ENCODE peak calls at places on chromosomes 11 and 22, in six cellular contexts. One of them, this sample, is unnamed.

GRCh38 chr22:17303840-17304779 is 65.2 kb upstream of the CECR2 start:
- DNase-seq in neural crest cell: no peak
- DNase-seq in AG04450: no peak
- DNase-seq in GM20000: peak; percentile 71
- DNase-seq in A549: no peak
- DNase-seq in neural progenitor cell: no peak
- DNase-seq in this sample: peak; percentile 84

GRCh38 chr11:36089920-36090319 is 146.1 kb downstream of the LDLRAD3 start:
- DNase-seq in neural progenitor cell: no peak
- DNase-seq in AG04450: no peak
- DNase-seq in A549: no peak
- DNase-seq in neural crest cell: no peak
- DNase-seq in GM20000: no peak
- DNase-seq in this sample: no peak

GRCh38 chr11:35598254-35599125 is 19.8 kb upstream of the FJX1 start:
- DNase-seq in A549: peak; percentile 41
- DNase-seq in AG04450: no peak
- DNase-seq in neural progenitor cell: no peak
- DNase-seq in neural crest cell: no peak
- DNase-seq in GM20000: peak; percentile 31
- DNase-seq in this sample: peak; percentile 31

GRCh38 chr22:26835929-26836528 is 178.6 kb downstream of the MIAT start:
- DNase-seq in A549: peak; percentile 51
- DNase-seq in GM20000: peak; percentile 62
- DNase-seq in AG04450: no peak
- DNase-seq in neural progenitor cell: peak; percentile 94
- DNase-seq in neural crest cell: peak; percentile 59
- DNase-seq in this sample: peak; percentile 55

GRCh38 chr11:88307749-88308425 is 29.6 kb downstream of the CTSC start:
- DNase-seq in A549: no peak
- DNase-seq in GM20000: no peak
- DNase-seq in neural crest cell: no peak
- DNase-seq in neural progenitor cell: peak; percentile 30
- DNase-seq in AG04450: no peak
- DNase-seq in this sample: peak; percentile 22

GRCh38 chr22:27730649-27731433 is 70.7 kb downstream of the MN1 start:
- DNase-seq in neural progenitor cell: peak; percentile 53
- DNase-seq in GM20000: no peak
- DNase-seq in neural crest cell: no peak
- DNase-seq in AG04450: no peak
- DNase-seq in A549: no peak
- DNase-seq in this sample: no peak

GRCh38 chr22:45476814-45477213 is 25.9 kb upstream of the FBLN1 start:
- DNase-seq in neural crest cell: no peak
- DNase-seq in A549: no peak
- DNase-seq in AG04450: no peak
- DNase-seq in neural progenitor cell: no peak
- DNase-seq in GM20000: no peak
- DNase-seq in this sample: no peak

GRCh38 chr11:14218728-14219127 is 140.3 kb downstream of the RRAS2 start:
- DNase-seq in A549: no peak
- DNase-seq in GM20000: no peak
- DNase-seq in AG04450: no peak
- DNase-seq in neural progenitor cell: no peak
- DNase-seq in neural crest cell: no peak
- DNase-seq in this sample: no peak

GRCh38 chr11:19864141-19865120 is 151.8 kb downstream of the NAV2 start:
- DNase-seq in neural crest cell: no peak
- DNase-seq in A549: no peak
- DNase-seq in AG04450: no peak
- DNase-seq in GM20000: no peak
- DNase-seq in neural progenitor cell: peak; percentile 27
- DNase-seq in this sample: no peak

GRCh38 chr22:32994046-32994827 is 63.9 kb downstream of the SYN3 start:
- DNase-seq in neural crest cell: peak; percentile 60
- DNase-seq in neural progenitor cell: peak; percentile 64
- DNase-seq in GM20000: no peak
- DNase-seq in A549: no peak
- DNase-seq in AG04450: no peak
- DNase-seq in this sample: no peak

GRCh38 chr22:48940266-48940987 is 887.2 kb downstream of the BRD1 start:
- DNase-seq in neural crest cell: no peak
- DNase-seq in neural progenitor cell: no peak
- DNase-seq in A549: no peak
- DNase-seq in GM20000: no peak
- DNase-seq in AG04450: no peak
- DNase-seq in this sample: no peak

GRCh38 chr22:27597703-27598444 is 203.7 kb downstream of the MN1 start:
- DNase-seq in A549: peak; percentile 38
- DNase-seq in GM20000: no peak
- DNase-seq in neural crest cell: no peak
- DNase-seq in neural progenitor cell: no peak
- DNase-seq in AG04450: no peak
- DNase-seq in this sample: no peak

GRCh38 chr11:111557425-111558111 is 17.0 kb downstream of the LAYN start:
- DNase-seq in A549: peak; percentile 53
- DNase-seq in neural crest cell: no peak
- DNase-seq in neural progenitor cell: no peak
- DNase-seq in AG04450: peak; percentile 95
- DNase-seq in GM20000: no peak
- DNase-seq in this sample: no peak

GRCh38 chr11:332651-333480 is 12.2 kb upstream of the IFITM3 start:
- DNase-seq in neural crest cell: no peak
- DNase-seq in GM20000: no peak
- DNase-seq in AG04450: no peak
- DNase-seq in A549: no peak
- DNase-seq in neural progenitor cell: no peak
- DNase-seq in this sample: no peak

GRCh38 chr11:45144126-45145082 is 2.0 kb upstream of the PRDM11 start:
- DNase-seq in neural progenitor cell: no peak
- DNase-seq in AG04450: no peak
- DNase-seq in A549: no peak
- DNase-seq in neural crest cell: no peak
- DNase-seq in GM20000: no peak
- DNase-seq in this sample: no peak

GRCh38 chr11:61686469-61686868 is 6.3 kb downstream of the DAGLA start:
- DNase-seq in GM20000: no peak
- DNase-seq in neural crest cell: no peak
- DNase-seq in A549: no peak
- DNase-seq in neural progenitor cell: no peak
- DNase-seq in AG04450: no peak
- DNase-seq in this sample: no peak

GRCh38 chr11:67468509-67468834 is 579 bp downstream of the TMEM134 start:
- DNase-seq in neural crest cell: no peak
- DNase-seq in GM20000: no peak
- DNase-seq in AG04450: no peak
- DNase-seq in neural progenitor cell: peak; percentile 57
- DNase-seq in A549: no peak
- DNase-seq in this sample: no peak

GRCh38 chr11:11265994-11266606 is 87.0 kb downstream of the CSNK2A3 start:
- DNase-seq in AG04450: no peak
- DNase-seq in A549: peak; percentile 39
- DNase-seq in neural progenitor cell: peak; percentile 69
- DNase-seq in GM20000: peak; percentile 81
- DNase-seq in neural crest cell: peak; percentile 51
- DNase-seq in this sample: peak; percentile 85

GRCh38 chr11:13135385-13136271 is 126.5 kb downstream of the RASSF10 start:
- DNase-seq in GM20000: no peak
- DNase-seq in AG04450: no peak
- DNase-seq in neural crest cell: peak; percentile 28
- DNase-seq in neural progenitor cell: peak; percentile 69
- DNase-seq in A549: peak; percentile 24
- DNase-seq in this sample: no peak

GRCh38 chr22:27749597-27750225 is 51.8 kb downstream of the MN1 start:
- DNase-seq in neural crest cell: no peak
- DNase-seq in AG04450: no peak
- DNase-seq in neural progenitor cell: peak; percentile 69
- DNase-seq in GM20000: no peak
- DNase-seq in A549: no peak
- DNase-seq in this sample: no peak

GRCh38 chr11:72703281-72704008 is 29.2 kb upstream of the PDE2A start:
- DNase-seq in A549: no peak
- DNase-seq in AG04450: no peak
- DNase-seq in neural progenitor cell: peak; percentile 67
- DNase-seq in neural crest cell: no peak
- DNase-seq in GM20000: no peak
- DNase-seq in this sample: no peak

GRCh38 chr22:24550028-24550901 is 4.7 kb downstream of the GUCD1 start:
- DNase-seq in AG04450: no peak
- DNase-seq in neural progenitor cell: no peak
- DNase-seq in neural crest cell: no peak
- DNase-seq in GM20000: no peak
- DNase-seq in A549: peak; percentile 65
- DNase-seq in this sample: no peak

GRCh38 chr22:33005476-33005875 is 52.7 kb downstream of the SYN3 start:
- DNase-seq in AG04450: no peak
- DNase-seq in neural progenitor cell: no peak
- DNase-seq in GM20000: no peak
- DNase-seq in neural crest cell: no peak
- DNase-seq in A549: no peak
- DNase-seq in this sample: no peak

GRCh38 chr11:44859528-44859925 is 91.2 kb downstream of the TP53I11 start:
- DNase-seq in GM20000: no peak
- DNase-seq in A549: no peak
- DNase-seq in AG04450: no peak
- DNase-seq in neural crest cell: no peak
- DNase-seq in neural progenitor cell: no peak
- DNase-seq in this sample: no peak

GRCh38 chr22:43171019-43171491 is 15.9 kb downstream of the TTLL12 start:
- DNase-seq in GM20000: no peak
- DNase-seq in A549: no peak
- DNase-seq in neural progenitor cell: no peak
- DNase-seq in AG04450: no peak
- DNase-seq in neural crest cell: no peak
- DNase-seq in this sample: no peak

GRCh38 chr11:28566643-28567042 is 458.5 kb downstream of the METTL15 start:
- DNase-seq in AG04450: peak; percentile 92
- DNase-seq in A549: peak; percentile 97
- DNase-seq in neural progenitor cell: peak; percentile 85
- DNase-seq in GM20000: no peak
- DNase-seq in neural crest cell: peak; percentile 20
- DNase-seq in this sample: no peak

GRCh38 chr11:113023228-113023627 is 62.0 kb downstream of the NCAM1 start:
- DNase-seq in neural crest cell: no peak
- DNase-seq in A549: no peak
- DNase-seq in GM20000: no peak
- DNase-seq in neural progenitor cell: no peak
- DNase-seq in AG04450: no peak
- DNase-seq in this sample: no peak

GRCh38 chr11:108774037-108774436 is 109.2 kb downstream of the DDX10 start:
- DNase-seq in GM20000: no peak
- DNase-seq in A549: no peak
- DNase-seq in AG04450: no peak
- DNase-seq in neural crest cell: no peak
- DNase-seq in neural progenitor cell: no peak
- DNase-seq in this sample: no peak

GRCh38 chr11:132941024-132941646 is 591.2 kb downstream of the OPCML start:
- DNase-seq in neural progenitor cell: peak; percentile 45
- DNase-seq in neural crest cell: peak; percentile 30
- DNase-seq in AG04450: peak; percentile 15
- DNase-seq in GM20000: peak; percentile 34
- DNase-seq in A549: no peak
- DNase-seq in this sample: peak; percentile 38

GRCh38 chr11:132943325-132943736 is 589.0 kb downstream of the OPCML start:
- DNase-seq in AG04450: no peak
- DNase-seq in GM20000: no peak
- DNase-seq in A549: no peak
- DNase-seq in neural crest cell: peak; percentile 20
- DNase-seq in neural progenitor cell: no peak
- DNase-seq in this sample: no peak

GRCh38 chr11:132943737-132944556 is 588.4 kb downstream of the OPCML start:
- DNase-seq in neural crest cell: peak; percentile 23
- DNase-seq in AG04450: no peak
- DNase-seq in neural progenitor cell: peak; percentile 72
- DNase-seq in A549: no peak
- DNase-seq in GM20000: no peak
- DNase-seq in this sample: no peak

GRCh38 chr11:132941761-132942160 is 590.5 kb downstream of the OPCML start:
- DNase-seq in neural crest cell: no peak
- DNase-seq in AG04450: no peak
- DNase-seq in GM20000: no peak
- DNase-seq in neural progenitor cell: no peak
- DNase-seq in A549: no peak
- DNase-seq in this sample: no peak

GRCh38 chr11:132942611-132943324 is 589.5 kb downstream of the OPCML start:
- DNase-seq in AG04450: no peak
- DNase-seq in A549: no peak
- DNase-seq in GM20000: no peak
- DNase-seq in neural crest cell: peak; percentile 23
- DNase-seq in neural progenitor cell: peak; percentile 57
- DNase-seq in this sample: no peak
- TF ChIP-seq CTCF in AG04450: peak; percentile 5
- TF ChIP-seq CTCF in A549: no peak
- TF ChIP-seq CTCF in GM20000: no peak
- TF ChIP-seq CTCF in neural crest cell: peak; percentile 44
- TF ChIP-seq CTCF in neural progenitor cell: peak; percentile 66
- TF ChIP-seq CTCF in this sample: no peak

GRCh38 chr11:32279672-32280071 is 155.7 kb downstream of the WT1 start:
- DNase-seq in GM20000: no peak
- DNase-seq in neural crest cell: no peak
- DNase-seq in A549: no peak
- DNase-seq in neural progenitor cell: peak; percentile 14
- DNase-seq in AG04450: no peak
- DNase-seq in this sample: no peak
- TF ChIP-seq CTCF in GM20000: no peak
- TF ChIP-seq CTCF in neural crest cell: peak; percentile 46
- TF ChIP-seq CTCF in A549: no peak
- TF ChIP-seq CTCF in neural progenitor cell: peak; percentile 52
- TF ChIP-seq CTCF in AG04450: peak; percentile 7
- TF ChIP-seq CTCF in this sample: no peak

GRCh38 chr11:22558638-22559037 is 67.0 kb downstream of the FANCF start:
- DNase-seq in neural crest cell: no peak
- DNase-seq in GM20000: no peak
- DNase-seq in A549: no peak
- DNase-seq in neural progenitor cell: no peak
- DNase-seq in AG04450: no peak
- DNase-seq in this sample: no peak
- TF ChIP-seq CTCF in neural crest cell: no peak
- TF ChIP-seq CTCF in GM20000: no peak
- TF ChIP-seq CTCF in A549: no peak
- TF ChIP-seq CTCF in neural progenitor cell: no peak
- TF ChIP-seq CTCF in AG04450: no peak
- TF ChIP-seq CTCF in this sample: no peak

DNA sequence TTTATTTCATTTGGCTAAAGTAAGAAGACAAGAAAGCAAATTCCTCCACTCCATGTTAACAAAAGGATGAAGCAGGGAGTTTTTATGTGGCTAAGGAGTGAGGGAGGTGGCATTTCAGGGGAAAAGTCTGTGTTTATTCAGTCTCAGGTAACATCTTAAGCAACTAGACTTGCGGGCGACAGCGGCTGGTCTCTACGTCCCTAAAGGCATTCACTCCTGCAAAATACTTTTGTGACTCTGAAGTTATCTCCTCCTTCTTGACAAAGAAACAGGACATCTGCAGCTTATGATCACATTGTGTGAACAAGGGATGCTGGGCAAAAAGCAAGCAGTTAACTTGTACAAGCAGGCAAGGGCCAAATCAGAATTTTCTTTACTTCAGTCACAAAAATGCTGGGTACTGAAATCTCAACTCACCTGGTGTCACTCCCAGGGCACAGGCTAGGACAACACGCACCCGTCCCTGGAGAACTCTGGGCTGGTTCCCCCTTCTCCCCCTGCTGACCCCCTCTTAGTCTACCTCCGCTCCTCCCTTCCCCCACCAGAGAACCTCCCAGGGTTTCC is 38.3 kb downstream of the IGLL5 start:
- DNase-seq in neural crest cell: no peak
- DNase-seq in GM20000: no peak
- DNase-seq in neural progenitor cell: no peak
- DNase-seq in AG04450: no peak
- DNase-seq in A549: no peak
- DNase-seq in this sample: no peak
- TF ChIP-seq CTCF in neural crest cell: no peak
- TF ChIP-seq CTCF in GM20000: no peak
- TF ChIP-seq CTCF in neural progenitor cell: no peak
- TF ChIP-seq CTCF in AG04450: no peak
- TF ChIP-seq CTCF in A549: no peak
- TF ChIP-seq CTCF in this sample: no peak